ENCODE peak calls at places on chromosomes 5 and 9, in nine cellular contexts. One of them, this sample, is unnamed.

GRCh38 chr9:73775757-73776156 is 624.1 kb downstream of the ANXA1 start:
- DNase-seq in fibroblast of the conjunctiva: no peak
- DNase-seq in activated CD4-positive, CD25-positive, alpha-beta regulatory T cell treated with anti-CD3 and anti-CD28 coated beads, Interleukin-2, amount 50 U/mL, for 16 hours: no peak
- DNase-seq in GM04504: no peak
- DNase-seq in GM04503: no peak
- DNase-seq in NCI-H1092: no peak
- DNase-seq in NCI-H2171 treated with DMSO at 0.1 percent for 48 hours: no peak
- DNase-seq in occipital lobe: no peak
- DNase-seq in stimulated activated CD8-positive, alpha-beta memory T cell treated with anti-CD3 and anti-CD28 coated beads, Interleukin-15, amount 100 ng/mL, for 4 hours: no peak
- DNase-seq in this sample: no peak

GRCh38 chr5:154395407-154396106 is 50.2 kb upstream of the SAP30L start:
- DNase-seq in NCI-H2171 treated with DMSO at 0.1 percent for 48 hours: no peak
- DNase-seq in GM04504: no peak
- DNase-seq in NCI-H1092: no peak
- DNase-seq in fibroblast of the conjunctiva: no peak
- DNase-seq in GM04503: no peak
- DNase-seq in occipital lobe: no peak
- DNase-seq in activated CD4-positive, CD25-positive, alpha-beta regulatory T cell treated with anti-CD3 and anti-CD28 coated beads, Interleukin-2, amount 50 U/mL, for 16 hours: no peak
- DNase-seq in stimulated activated CD8-positive, alpha-beta memory T cell treated with anti-CD3 and anti-CD28 coated beads, Interleukin-15, amount 100 ng/mL, for 4 hours: no peak
- DNase-seq in this sample: no peak

GRCh38 chr5:168685566-168685965 is 106.4 kb upstream of the PANK3 start:
- DNase-seq in NCI-H2171 treated with DMSO at 0.1 percent for 48 hours: no peak
- DNase-seq in NCI-H1092: no peak
- DNase-seq in GM04503: no peak
- DNase-seq in GM04504: no peak
- DNase-seq in activated CD4-positive, CD25-positive, alpha-beta regulatory T cell treated with anti-CD3 and anti-CD28 coated beads, Interleukin-2, amount 50 U/mL, for 16 hours: no peak
- DNase-seq in stimulated activated CD8-positive, alpha-beta memory T cell treated with anti-CD3 and anti-CD28 coated beads, Interleukin-15, amount 100 ng/mL, for 4 hours: no peak
- DNase-seq in fibroblast of the conjunctiva: no peak
- DNase-seq in occipital lobe: no peak
- DNase-seq in this sample: no peak

GRCh38 chr9:87342743-87343142 is 154.9 kb upstream of the DAPK1 start:
- DNase-seq in fibroblast of the conjunctiva: peak
- DNase-seq in NCI-H1092: no peak
- DNase-seq in NCI-H2171 treated with DMSO at 0.1 percent for 48 hours: peak
- DNase-seq in GM04504: no peak
- DNase-seq in GM04503: no peak
- DNase-seq in stimulated activated CD8-positive, alpha-beta memory T cell treated with anti-CD3 and anti-CD28 coated beads, Interleukin-15, amount 100 ng/mL, for 4 hours: no peak
- DNase-seq in activated CD4-positive, CD25-positive, alpha-beta regulatory T cell treated with anti-CD3 and anti-CD28 coated beads, Interleukin-2, amount 50 U/mL, for 16 hours: no peak
- DNase-seq in occipital lobe: no peak
- DNase-seq in this sample: no peak

GRCh38 chr5:137096149-137097103 is 402.7 kb downstream of the SPOCK1 start:
- DNase-seq in GM04503: no peak
- DNase-seq in NCI-H2171 treated with DMSO at 0.1 percent for 48 hours: no peak
- DNase-seq in occipital lobe: no peak
- DNase-seq in fibroblast of the conjunctiva: no peak
- DNase-seq in activated CD4-positive, CD25-positive, alpha-beta regulatory T cell treated with anti-CD3 and anti-CD28 coated beads, Interleukin-2, amount 50 U/mL, for 16 hours: no peak
- DNase-seq in GM04504: no peak
- DNase-seq in stimulated activated CD8-positive, alpha-beta memory T cell treated with anti-CD3 and anti-CD28 coated beads, Interleukin-15, amount 100 ng/mL, for 4 hours: no peak
- DNase-seq in NCI-H1092: no peak
- DNase-seq in this sample: peak

GRCh38 chr9:4855861-4856260 is 63.1 kb downstream of the RCL1 start:
- DNase-seq in activated CD4-positive, CD25-positive, alpha-beta regulatory T cell treated with anti-CD3 and anti-CD28 coated beads, Interleukin-2, amount 50 U/mL, for 16 hours: no peak
- DNase-seq in fibroblast of the conjunctiva: no peak
- DNase-seq in GM04503: no peak
- DNase-seq in stimulated activated CD8-positive, alpha-beta memory T cell treated with anti-CD3 and anti-CD28 coated beads, Interleukin-15, amount 100 ng/mL, for 4 hours: no peak
- DNase-seq in NCI-H2171 treated with DMSO at 0.1 percent for 48 hours: peak
- DNase-seq in NCI-H1092: no peak
- DNase-seq in occipital lobe: peak
- DNase-seq in GM04504: no peak
- DNase-seq in this sample: no peak

GRCh38 chr5:1555011-1555807 is 31.4 kb upstream of the LPCAT1 start:
- DNase-seq in NCI-H2171 treated with DMSO at 0.1 percent for 48 hours: no peak
- DNase-seq in occipital lobe: no peak
- DNase-seq in GM04504: peak
- DNase-seq in fibroblast of the conjunctiva: no peak
- DNase-seq in activated CD4-positive, CD25-positive, alpha-beta regulatory T cell treated with anti-CD3 and anti-CD28 coated beads, Interleukin-2, amount 50 U/mL, for 16 hours: no peak
- DNase-seq in stimulated activated CD8-positive, alpha-beta memory T cell treated with anti-CD3 and anti-CD28 coated beads, Interleukin-15, amount 100 ng/mL, for 4 hours: no peak
- DNase-seq in GM04503: peak
- DNase-seq in NCI-H1092: peak
- DNase-seq in this sample: peak

GRCh38 chr5:15304066-15304731 is 195.8 kb upstream of the FBXL7 start:
- DNase-seq in NCI-H1092: no peak
- DNase-seq in fibroblast of the conjunctiva: no peak
- DNase-seq in stimulated activated CD8-positive, alpha-beta memory T cell treated with anti-CD3 and anti-CD28 coated beads, Interleukin-15, amount 100 ng/mL, for 4 hours: no peak
- DNase-seq in GM04504: no peak
- DNase-seq in occipital lobe: no peak
- DNase-seq in NCI-H2171 treated with DMSO at 0.1 percent for 48 hours: no peak
- DNase-seq in activated CD4-positive, CD25-positive, alpha-beta regulatory T cell treated with anti-CD3 and anti-CD28 coated beads, Interleukin-2, amount 50 U/mL, for 16 hours: no peak
- DNase-seq in GM04503: no peak
- DNase-seq in this sample: no peak

GRCh38 chr9:90129446-90129845 is 513.2 kb downstream of the DIRAS2 start:
- DNase-seq in activated CD4-positive, CD25-positive, alpha-beta regulatory T cell treated with anti-CD3 and anti-CD28 coated beads, Interleukin-2, amount 50 U/mL, for 16 hours: no peak
- DNase-seq in NCI-H2171 treated with DMSO at 0.1 percent for 48 hours: no peak
- DNase-seq in stimulated activated CD8-positive, alpha-beta memory T cell treated with anti-CD3 and anti-CD28 coated beads, Interleukin-15, amount 100 ng/mL, for 4 hours: no peak
- DNase-seq in GM04504: no peak
- DNase-seq in occipital lobe: no peak
- DNase-seq in GM04503: no peak
- DNase-seq in NCI-H1092: no peak
- DNase-seq in fibroblast of the conjunctiva: no peak
- DNase-seq in this sample: no peak

GRCh38 chr9:105054488-105054887 is 126.5 kb upstream of the ABCA1 start:
- DNase-seq in NCI-H1092: no peak
- DNase-seq in NCI-H2171 treated with DMSO at 0.1 percent for 48 hours: no peak
- DNase-seq in stimulated activated CD8-positive, alpha-beta memory T cell treated with anti-CD3 and anti-CD28 coated beads, Interleukin-15, amount 100 ng/mL, for 4 hours: no peak
- DNase-seq in GM04504: peak
- DNase-seq in GM04503: peak
- DNase-seq in occipital lobe: no peak
- DNase-seq in fibroblast of the conjunctiva: peak
- DNase-seq in activated CD4-positive, CD25-positive, alpha-beta regulatory T cell treated with anti-CD3 and anti-CD28 coated beads, Interleukin-2, amount 50 U/mL, for 16 hours: no peak
- DNase-seq in this sample: peak

GRCh38 chr9:69258551-69258950 is 66.5 kb upstream of the ENTREP1 start:
- DNase-seq in activated CD4-positive, CD25-positive, alpha-beta regulatory T cell treated with anti-CD3 and anti-CD28 coated beads, Interleukin-2, amount 50 U/mL, for 16 hours: no peak
- DNase-seq in GM04504: no peak
- DNase-seq in NCI-H1092: no peak
- DNase-seq in NCI-H2171 treated with DMSO at 0.1 percent for 48 hours: no peak
- DNase-seq in GM04503: no peak
- DNase-seq in stimulated activated CD8-positive, alpha-beta memory T cell treated with anti-CD3 and anti-CD28 coated beads, Interleukin-15, amount 100 ng/mL, for 4 hours: no peak
- DNase-seq in occipital lobe: no peak
- DNase-seq in fibroblast of the conjunctiva: no peak
- DNase-seq in this sample: no peak

GRCh38 chr9:88828492-88828974 is 162.7 kb upstream of the S1PR3 start:
- DNase-seq in fibroblast of the conjunctiva: no peak
- DNase-seq in activated CD4-positive, CD25-positive, alpha-beta regulatory T cell treated with anti-CD3 and anti-CD28 coated beads, Interleukin-2, amount 50 U/mL, for 16 hours: no peak
- DNase-seq in GM04504: no peak
- DNase-seq in GM04503: no peak
- DNase-seq in NCI-H1092: no peak
- DNase-seq in occipital lobe: no peak
- DNase-seq in NCI-H2171 treated with DMSO at 0.1 percent for 48 hours: no peak
- DNase-seq in stimulated activated CD8-positive, alpha-beta memory T cell treated with anti-CD3 and anti-CD28 coated beads, Interleukin-15, amount 100 ng/mL, for 4 hours: no peak
- DNase-seq in this sample: no peak

GRCh38 chr9:71762900-71763653 is 5.2 kb downstream of the CEMIP2 start:
- DNase-seq in NCI-H1092: no peak
- DNase-seq in fibroblast of the conjunctiva: no peak
- DNase-seq in GM04504: peak
- DNase-seq in GM04503: peak
- DNase-seq in NCI-H2171 treated with DMSO at 0.1 percent for 48 hours: no peak
- DNase-seq in stimulated activated CD8-positive, alpha-beta memory T cell treated with anti-CD3 and anti-CD28 coated beads, Interleukin-15, amount 100 ng/mL, for 4 hours: no peak
- DNase-seq in activated CD4-positive, CD25-positive, alpha-beta regulatory T cell treated with anti-CD3 and anti-CD28 coated beads, Interleukin-2, amount 50 U/mL, for 16 hours: no peak
- DNase-seq in occipital lobe: no peak
- DNase-seq in this sample: peak

GRCh38 chr5:158700231-158700996 is 399.3 kb downstream of the EBF1 start:
- DNase-seq in GM04503: peak
- DNase-seq in fibroblast of the conjunctiva: peak
- DNase-seq in stimulated activated CD8-positive, alpha-beta memory T cell treated with anti-CD3 and anti-CD28 coated beads, Interleukin-15, amount 100 ng/mL, for 4 hours: no peak
- DNase-seq in NCI-H2171 treated with DMSO at 0.1 percent for 48 hours: no peak
- DNase-seq in activated CD4-positive, CD25-positive, alpha-beta regulatory T cell treated with anti-CD3 and anti-CD28 coated beads, Interleukin-2, amount 50 U/mL, for 16 hours: no peak
- DNase-seq in NCI-H1092: no peak
- DNase-seq in GM04504: peak
- DNase-seq in occipital lobe: no peak
- DNase-seq in this sample: no peak

GRCh38 chr9:92378825-92379535 is 25.4 kb downstream of the OGN start:
- DNase-seq in NCI-H1092: no peak
- DNase-seq in occipital lobe: no peak
- DNase-seq in GM04503: no peak
- DNase-seq in fibroblast of the conjunctiva: no peak
- DNase-seq in GM04504: no peak
- DNase-seq in NCI-H2171 treated with DMSO at 0.1 percent for 48 hours: no peak
- DNase-seq in activated CD4-positive, CD25-positive, alpha-beta regulatory T cell treated with anti-CD3 and anti-CD28 coated beads, Interleukin-2, amount 50 U/mL, for 16 hours: no peak
- DNase-seq in stimulated activated CD8-positive, alpha-beta memory T cell treated with anti-CD3 and anti-CD28 coated beads, Interleukin-15, amount 100 ng/mL, for 4 hours: no peak
- DNase-seq in this sample: no peak

GRCh38 chr5:135553688-135554462 is 18.1 kb upstream of the NEUROG1 start:
- DNase-seq in NCI-H2171 treated with DMSO at 0.1 percent for 48 hours: peak
- DNase-seq in occipital lobe: no peak
- DNase-seq in GM04504: no peak
- DNase-seq in stimulated activated CD8-positive, alpha-beta memory T cell treated with anti-CD3 and anti-CD28 coated beads, Interleukin-15, amount 100 ng/mL, for 4 hours: no peak
- DNase-seq in GM04503: no peak
- DNase-seq in activated CD4-positive, CD25-positive, alpha-beta regulatory T cell treated with anti-CD3 and anti-CD28 coated beads, Interleukin-2, amount 50 U/mL, for 16 hours: no peak
- DNase-seq in fibroblast of the conjunctiva: no peak
- DNase-seq in NCI-H1092: no peak
- DNase-seq in this sample: peak

GRCh38 chr5:111453747-111454146 is 58.6 kb downstream of the STARD4 start:
- DNase-seq in fibroblast of the conjunctiva: no peak
- DNase-seq in GM04504: no peak
- DNase-seq in GM04503: no peak
- DNase-seq in stimulated activated CD8-positive, alpha-beta memory T cell treated with anti-CD3 and anti-CD28 coated beads, Interleukin-15, amount 100 ng/mL, for 4 hours: no peak
- DNase-seq in activated CD4-positive, CD25-positive, alpha-beta regulatory T cell treated with anti-CD3 and anti-CD28 coated beads, Interleukin-2, amount 50 U/mL, for 16 hours: no peak
- DNase-seq in NCI-H1092: no peak
- DNase-seq in NCI-H2171 treated with DMSO at 0.1 percent for 48 hours: no peak
- DNase-seq in occipital lobe: no peak
- DNase-seq in this sample: peak

GRCh38 chr5:129014185-129014584 is 48.9 kb downstream of the SLC27A6 start:
- DNase-seq in GM04503: no peak
- DNase-seq in fibroblast of the conjunctiva: no peak
- DNase-seq in NCI-H1092: no peak
- DNase-seq in activated CD4-positive, CD25-positive, alpha-beta regulatory T cell treated with anti-CD3 and anti-CD28 coated beads, Interleukin-2, amount 50 U/mL, for 16 hours: no peak
- DNase-seq in NCI-H2171 treated with DMSO at 0.1 percent for 48 hours: no peak
- DNase-seq in occipital lobe: no peak
- DNase-seq in GM04504: no peak
- DNase-seq in stimulated activated CD8-positive, alpha-beta memory T cell treated with anti-CD3 and anti-CD28 coated beads, Interleukin-15, amount 100 ng/mL, for 4 hours: no peak
- DNase-seq in this sample: no peak

GRCh38 chr5:89769975-89770374 is 639.6 kb downstream of the CETN3 start:
- DNase-seq in NCI-H2171 treated with DMSO at 0.1 percent for 48 hours: no peak
- DNase-seq in stimulated activated CD8-positive, alpha-beta memory T cell treated with anti-CD3 and anti-CD28 coated beads, Interleukin-15, amount 100 ng/mL, for 4 hours: no peak
- DNase-seq in GM04504: no peak
- DNase-seq in GM04503: no peak
- DNase-seq in fibroblast of the conjunctiva: no peak
- DNase-seq in activated CD4-positive, CD25-positive, alpha-beta regulatory T cell treated with anti-CD3 and anti-CD28 coated beads, Interleukin-2, amount 50 U/mL, for 16 hours: no peak
- DNase-seq in NCI-H1092: no peak
- DNase-seq in occipital lobe: no peak
- DNase-seq in this sample: no peak

GRCh38 chr5:141084487-141084989 is 9.9 kb upstream of the PCDHB2 start:
- DNase-seq in NCI-H2171 treated with DMSO at 0.1 percent for 48 hours: no peak
- DNase-seq in fibroblast of the conjunctiva: peak
- DNase-seq in GM04503: peak
- DNase-seq in NCI-H1092: no peak
- DNase-seq in GM04504: peak
- DNase-seq in activated CD4-positive, CD25-positive, alpha-beta regulatory T cell treated with anti-CD3 and anti-CD28 coated beads, Interleukin-2, amount 50 U/mL, for 16 hours: no peak
- DNase-seq in stimulated activated CD8-positive, alpha-beta memory T cell treated with anti-CD3 and anti-CD28 coated beads, Interleukin-15, amount 100 ng/mL, for 4 hours: no peak
- DNase-seq in occipital lobe: peak
- DNase-seq in this sample: no peak

GRCh38 chr5:151589878-151590570 is 1.1 kb downstream of the FAT2 start:
- DNase-seq in GM04503: no peak
- DNase-seq in NCI-H2171 treated with DMSO at 0.1 percent for 48 hours: no peak
- DNase-seq in stimulated activated CD8-positive, alpha-beta memory T cell treated with anti-CD3 and anti-CD28 coated beads, Interleukin-15, amount 100 ng/mL, for 4 hours: no peak
- DNase-seq in NCI-H1092: no peak
- DNase-seq in occipital lobe: no peak
- DNase-seq in activated CD4-positive, CD25-positive, alpha-beta regulatory T cell treated with anti-CD3 and anti-CD28 coated beads, Interleukin-2, amount 50 U/mL, for 16 hours: no peak
- DNase-seq in fibroblast of the conjunctiva: no peak
- DNase-seq in GM04504: no peak
- DNase-seq in this sample: no peak

GRCh38 chr9:33166263-33167083 is 663 bp downstream of the B4GALT1 start:
- DNase-seq in occipital lobe: no peak
- DNase-seq in GM04504: no peak
- DNase-seq in fibroblast of the conjunctiva: no peak
- DNase-seq in activated CD4-positive, CD25-positive, alpha-beta regulatory T cell treated with anti-CD3 and anti-CD28 coated beads, Interleukin-2, amount 50 U/mL, for 16 hours: no peak
- DNase-seq in GM04503: no peak
- DNase-seq in NCI-H1092: peak
- DNase-seq in NCI-H2171 treated with DMSO at 0.1 percent for 48 hours: no peak
- DNase-seq in stimulated activated CD8-positive, alpha-beta memory T cell treated with anti-CD3 and anti-CD28 coated beads, Interleukin-15, amount 100 ng/mL, for 4 hours: no peak
- DNase-seq in this sample: no peak

GRCh38 chr5:132104561-132104960 is 31.0 kb downstream of the CSF2 start:
- DNase-seq in stimulated activated CD8-positive, alpha-beta memory T cell treated with anti-CD3 and anti-CD28 coated beads, Interleukin-15, amount 100 ng/mL, for 4 hours: no peak
- DNase-seq in fibroblast of the conjunctiva: no peak
- DNase-seq in NCI-H1092: no peak
- DNase-seq in occipital lobe: no peak
- DNase-seq in GM04504: peak
- DNase-seq in GM04503: peak
- DNase-seq in activated CD4-positive, CD25-positive, alpha-beta regulatory T cell treated with anti-CD3 and anti-CD28 coated beads, Interleukin-2, amount 50 U/mL, for 16 hours: no peak
- DNase-seq in NCI-H2171 treated with DMSO at 0.1 percent for 48 hours: no peak
- DNase-seq in this sample: no peak

GRCh38 chr5:58458851-58459275 is 1.0 kb downstream of the PLK2 start:
- DNase-seq in GM04504: no peak
- DNase-seq in occipital lobe: no peak
- DNase-seq in fibroblast of the conjunctiva: no peak
- DNase-seq in NCI-H2171 treated with DMSO at 0.1 percent for 48 hours: no peak
- DNase-seq in activated CD4-positive, CD25-positive, alpha-beta regulatory T cell treated with anti-CD3 and anti-CD28 coated beads, Interleukin-2, amount 50 U/mL, for 16 hours: no peak
- DNase-seq in GM04503: no peak
- DNase-seq in stimulated activated CD8-positive, alpha-beta memory T cell treated with anti-CD3 and anti-CD28 coated beads, Interleukin-15, amount 100 ng/mL, for 4 hours: no peak
- DNase-seq in NCI-H1092: no peak
- DNase-seq in this sample: peak

GRCh38 chr9:123322771-123323481 is 33.1 kb upstream of the CRB2 start:
- DNase-seq in NCI-H2171 treated with DMSO at 0.1 percent for 48 hours: no peak
- DNase-seq in GM04504: no peak
- DNase-seq in fibroblast of the conjunctiva: no peak
- DNase-seq in activated CD4-positive, CD25-positive, alpha-beta regulatory T cell treated with anti-CD3 and anti-CD28 coated beads, Interleukin-2, amount 50 U/mL, for 16 hours: peak
- DNase-seq in occipital lobe: no peak
- DNase-seq in NCI-H1092: no peak
- DNase-seq in stimulated activated CD8-positive, alpha-beta memory T cell treated with anti-CD3 and anti-CD28 coated beads, Interleukin-15, amount 100 ng/mL, for 4 hours: peak
- DNase-seq in GM04503: no peak
- DNase-seq in this sample: no peak

GRCh38 chr9:108103294-108103693 is 613.7 kb upstream of the KLF4 start:
- DNase-seq in occipital lobe: no peak
- DNase-seq in GM04504: no peak
- DNase-seq in stimulated activated CD8-positive, alpha-beta memory T cell treated with anti-CD3 and anti-CD28 coated beads, Interleukin-15, amount 100 ng/mL, for 4 hours: no peak
- DNase-seq in NCI-H2171 treated with DMSO at 0.1 percent for 48 hours: no peak
- DNase-seq in fibroblast of the conjunctiva: no peak
- DNase-seq in activated CD4-positive, CD25-positive, alpha-beta regulatory T cell treated with anti-CD3 and anti-CD28 coated beads, Interleukin-2, amount 50 U/mL, for 16 hours: no peak
- DNase-seq in GM04503: no peak
- DNase-seq in NCI-H1092: no peak
- DNase-seq in this sample: no peak

GRCh38 chr9:125106285-125106893 is 36.9 kb downstream of the SCAI start:
- DNase-seq in NCI-H1092: no peak
- DNase-seq in stimulated activated CD8-positive, alpha-beta memory T cell treated with anti-CD3 and anti-CD28 coated beads, Interleukin-15, amount 100 ng/mL, for 4 hours: no peak
- DNase-seq in fibroblast of the conjunctiva: peak
- DNase-seq in GM04503: peak
- DNase-seq in activated CD4-positive, CD25-positive, alpha-beta regulatory T cell treated with anti-CD3 and anti-CD28 coated beads, Interleukin-2, amount 50 U/mL, for 16 hours: no peak
- DNase-seq in GM04504: peak
- DNase-seq in NCI-H2171 treated with DMSO at 0.1 percent for 48 hours: no peak
- DNase-seq in occipital lobe: no peak
- DNase-seq in this sample: no peak

GRCh38 chr5:54882101-54882500 is 103.3 kb downstream of the ESM1 start:
- DNase-seq in occipital lobe: no peak
- DNase-seq in fibroblast of the conjunctiva: no peak
- DNase-seq in NCI-H1092: no peak
- DNase-seq in stimulated activated CD8-positive, alpha-beta memory T cell treated with anti-CD3 and anti-CD28 coated beads, Interleukin-15, amount 100 ng/mL, for 4 hours: no peak
- DNase-seq in GM04504: no peak
- DNase-seq in activated CD4-positive, CD25-positive, alpha-beta regulatory T cell treated with anti-CD3 and anti-CD28 coated beads, Interleukin-2, amount 50 U/mL, for 16 hours: no peak
- DNase-seq in GM04503: no peak
- DNase-seq in NCI-H2171 treated with DMSO at 0.1 percent for 48 hours: no peak
- DNase-seq in this sample: no peak

GRCh38 chr9:134405527-134405926 is 79.3 kb downstream of the RXRA start:
- DNase-seq in NCI-H2171 treated with DMSO at 0.1 percent for 48 hours: no peak
- DNase-seq in activated CD4-positive, CD25-positive, alpha-beta regulatory T cell treated with anti-CD3 and anti-CD28 coated beads, Interleukin-2, amount 50 U/mL, for 16 hours: no peak
- DNase-seq in GM04503: no peak
- DNase-seq in occipital lobe: no peak
- DNase-seq in NCI-H1092: no peak
- DNase-seq in GM04504: no peak
- DNase-seq in fibroblast of the conjunctiva: no peak
- DNase-seq in stimulated activated CD8-positive, alpha-beta memory T cell treated with anti-CD3 and anti-CD28 coated beads, Interleukin-15, amount 100 ng/mL, for 4 hours: no peak
- DNase-seq in this sample: no peak

GRCh38 chr9:116238751-116239340 is 85.3 kb downstream of the PAPPA start:
- DNase-seq in NCI-H1092: no peak
- DNase-seq in NCI-H2171 treated with DMSO at 0.1 percent for 48 hours: no peak
- DNase-seq in activated CD4-positive, CD25-positive, alpha-beta regulatory T cell treated with anti-CD3 and anti-CD28 coated beads, Interleukin-2, amount 50 U/mL, for 16 hours: no peak
- DNase-seq in fibroblast of the conjunctiva: no peak
- DNase-seq in stimulated activated CD8-positive, alpha-beta memory T cell treated with anti-CD3 and anti-CD28 coated beads, Interleukin-15, amount 100 ng/mL, for 4 hours: no peak
- DNase-seq in occipital lobe: no peak
- DNase-seq in GM04503: no peak
- DNase-seq in GM04504: no peak
- DNase-seq in this sample: no peak

This sample was measured in ACHN.